ENCODE peak calls at places on chromosomes 4 and X, in eight cellular contexts. F is cardiac fibroblast, Y is transverse colon, W is fibroblast of lung, N is heart left ventricle, S is epithelial cell of esophagus, Q is tibial artery, M is right atrium auricular region. H is an unnamed sample.
A peak's percentile ranks its signal among the peaks of the same experiment; 100 is the strongest.

GRCh38 chr4:94976371-94977011 is 218.7 kb downstream of the BMPR1B start:
- DNase-seq in W (peak; percentile 79), S (peak; percentile 71), Y (no peak), F (peak; percentile 95), Q (no peak), N (no peak), M (no peak), H (no peak)

GRCh38 chrX:20218809-20219505 is 47.8 kb downstream of the RPS6KA3 start:
- DNase-seq in Q (peak; percentile 29), N (no peak), W (no peak), Y (no peak), F (peak; percentile 51), M (no peak), S (no peak), H (no peak)

GRCh38 chrX:44744828-44745227 is 99.0 kb upstream of the DUSP21 start:
- DNase-seq in F (no peak), S (no peak), Q (no peak), Y (no peak), W (no peak), N (no peak), M (no peak), H (no peak)

GRCh38 chr4:6963139-6963611 is 53.5 kb downstream of the TBC1D14 start:
- DNase-seq in F (no peak), S (no peak), Y (no peak), Q (no peak), W (peak; percentile 23), N (no peak), M (peak; percentile 47), H (no peak)

GRCh38 chr4:101555341-101555880 is 208.1 kb upstream of the PPP3CA start:
- DNase-seq in S (peak; percentile 60), M (no peak), Q (no peak), N (no peak), W (peak; percentile 5), Y (no peak), F (no peak), H (no peak)

GRCh38 chrX:1452497-1453389 is at the start of gene ASMTL:
- DNase-seq in F (peak; percentile 100), Y (peak; percentile 100), S (peak; percentile 99), N (peak; percentile 100), W (peak; percentile 94), M (peak; percentile 99), Q (peak; percentile 100), H (peak; percentile 100)

GRCh38 chr4:2714071-2714770 is 41.9 kb downstream of the TNIP2 start:
- DNase-seq in F (peak; percentile 81), M (no peak), N (peak; percentile 42), S (peak; percentile 10), W (peak; percentile 37), Q (no peak), Y (no peak), H (no peak)

GRCh38 chrX:54447461-54447860 is 7.3 kb downstream of the TSR2 start:
- DNase-seq in Q (no peak), S (peak; percentile 20), W (peak; percentile 21), M (no peak), F (peak; percentile 15), N (no peak), Y (no peak), H (no peak)

GRCh38 chr4:145178740-145179139 is 1.6 kb downstream of the OTUD4 start:
- DNase-seq in Q (no peak), Y (no peak), M (no peak), F (no peak), N (no peak), W (no peak), S (peak; percentile 11), H (no peak)

GRCh38 chr4:123811763-123812390 is 415.3 kb downstream of the SPRY1 start:
- DNase-seq in F (no peak), Q (no peak), M (no peak), Y (no peak), N (no peak), W (no peak), S (no peak), H (peak; percentile 17)

GRCh38 chr4:3871181-3871852 is 105.1 kb downstream of the ADRA2C start:
- DNase-seq in M (no peak), F (no peak), W (no peak), N (no peak), Y (no peak), Q (no peak), S (no peak), H (no peak)

GRCh38 chrX:44980883-44981282 is 107.9 kb downstream of the KDM6A start:
- DNase-seq in Y (no peak), S (no peak), F (no peak), W (no peak), M (no peak), Q (no peak), N (no peak), H (no peak)

GRCh38 chr4:113971706-113972360 is 7.6 kb downstream of the ARSJ start:
- DNase-seq in W (peak; percentile 47), M (no peak), Y (no peak), N (no peak), S (peak; percentile 77), F (peak; percentile 49), Q (no peak), H (no peak)

GRCh38 chr4:15343000-15343399 is 84.8 kb upstream of the C1QTNF7 start:
- DNase-seq in Y (no peak), S (no peak), N (no peak), M (no peak), W (no peak), F (no peak), Q (no peak), H (no peak)

GRCh38 chrX:133365886-133366611 is 49.2 kb downstream of the GPC4 start:
- DNase-seq in Y (no peak), M (no peak), N (no peak), Q (no peak), W (peak; percentile 82), S (peak; percentile 12), F (no peak), H (no peak)

DNA sequence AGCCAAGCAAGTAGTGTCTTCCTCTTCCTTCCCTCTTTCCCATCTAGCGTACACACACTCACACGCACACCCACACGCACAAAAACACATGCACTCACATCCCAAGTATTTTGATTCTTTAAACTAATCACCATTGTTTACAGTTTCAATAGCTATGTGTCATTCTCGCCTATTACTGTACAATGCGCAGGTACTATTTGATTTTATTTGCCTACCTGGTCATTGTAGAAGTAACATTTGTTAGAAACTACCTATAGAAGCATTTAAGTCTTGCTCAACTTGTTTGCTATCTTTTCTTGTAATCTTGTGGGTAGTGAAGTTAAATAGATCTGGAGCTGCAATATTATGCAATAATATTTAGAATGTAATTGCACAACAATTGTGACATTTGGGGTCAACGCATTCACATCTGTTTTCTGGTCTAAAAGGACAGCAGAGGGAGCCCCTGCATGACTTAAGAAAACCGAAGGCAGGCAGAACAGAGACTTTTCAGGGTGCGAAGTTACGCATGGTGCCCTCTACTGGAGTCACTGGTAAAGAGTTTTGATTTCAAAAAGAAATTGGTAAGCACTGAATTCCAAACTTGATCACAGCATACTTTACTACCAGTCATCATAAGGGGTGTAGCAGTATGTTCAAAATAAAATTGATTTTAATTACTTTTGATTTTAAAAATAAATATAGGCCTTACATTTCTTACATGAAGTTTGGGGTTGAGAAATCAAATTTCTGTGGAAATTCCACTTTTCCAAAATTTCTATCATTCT is 503.3 kb upstream of the FAM241A start:
- DNase-seq in W (peak; percentile 81), N (no peak), Y (peak; percentile 52), M (peak; percentile 67), S (peak; percentile 92), Q (peak; percentile 64), F (peak; percentile 94), H (no peak)
- TF ChIP-seq CTCF in W (peak; percentile 91), N (peak; percentile 75), Y (peak; percentile 72), M (peak; percentile 49), S (peak; percentile 94), Q (peak; percentile 66), F (peak; percentile 83), H (no peak)

DNA sequence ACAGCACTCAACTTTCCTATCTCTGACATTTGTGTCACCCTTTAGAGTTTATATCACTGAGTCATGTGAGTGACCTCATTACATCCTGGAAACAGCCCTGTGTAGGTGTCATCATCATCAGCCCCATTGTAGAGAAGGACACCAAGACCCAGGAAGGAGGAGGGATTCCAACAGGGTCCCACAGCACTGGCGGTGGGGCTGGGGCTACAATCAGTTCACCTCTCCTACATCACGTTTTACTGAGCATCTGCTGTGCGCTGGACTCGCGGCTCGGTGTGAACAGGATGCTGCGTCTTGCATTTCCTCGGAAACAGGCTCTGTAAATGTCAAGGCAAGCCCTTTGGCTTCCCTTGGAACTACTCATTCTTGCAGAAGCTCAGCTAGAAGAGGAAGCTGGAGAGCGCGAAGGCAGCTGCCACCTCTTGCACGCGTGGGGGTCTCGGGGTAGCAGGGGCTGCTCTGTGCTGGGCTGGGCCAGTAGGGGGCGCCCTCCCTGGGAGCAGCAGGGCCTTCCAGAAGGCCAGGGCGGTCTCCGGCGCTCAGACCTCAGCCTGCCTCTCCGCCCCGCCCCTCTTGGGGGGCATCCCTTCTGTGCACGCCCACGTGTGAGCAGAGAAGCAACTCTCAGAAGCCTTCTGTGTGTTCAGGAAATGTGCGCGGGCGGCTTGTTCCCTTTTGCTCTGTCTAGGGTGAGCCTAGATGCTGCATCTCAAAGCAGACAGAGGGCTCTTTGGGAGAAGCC is 29.0 kb downstream of the REELD1 start:
- DNase-seq in F (peak; percentile 38), S (peak; percentile 33), Y (no peak), W (peak; percentile 23), Q (no peak), N (no peak), M (no peak), H (peak; percentile 33)
- TF ChIP-seq CTCF in F (peak; percentile 41), S (peak; percentile 26), Y (peak; percentile 28), W (peak; percentile 18), Q (no peak), N (peak; percentile 58), M (peak; percentile 26), H (no peak)

DNA sequence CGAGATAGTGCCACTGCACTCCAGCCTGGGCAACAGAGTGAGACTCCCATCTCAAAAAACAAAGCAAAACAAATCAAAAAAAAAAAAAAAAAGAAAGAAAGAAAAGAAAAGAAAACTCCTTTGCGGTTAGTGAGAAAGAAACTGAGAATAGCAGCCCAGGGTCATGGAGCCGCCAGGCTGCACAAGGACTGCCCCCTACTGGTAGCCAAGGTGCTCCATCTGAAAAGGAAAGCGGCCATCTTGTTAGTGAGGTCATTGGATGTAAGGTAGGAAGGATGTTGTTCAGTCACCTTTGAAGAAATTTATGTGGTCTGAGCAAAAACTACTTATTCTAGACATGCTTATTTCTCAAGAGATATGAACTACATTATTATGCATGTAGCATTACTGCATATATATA is 660.6 kb upstream of the TENM3 start:
- DNase-seq in N (no peak), M (no peak), F (no peak), S (no peak), W (no peak), Y (no peak), Q (no peak), H (no peak)
- TF ChIP-seq CTCF in N (no peak), M (no peak), F (peak; percentile 9), S (no peak), W (no peak), Y (no peak), Q (no peak), H (no peak)

DNA sequence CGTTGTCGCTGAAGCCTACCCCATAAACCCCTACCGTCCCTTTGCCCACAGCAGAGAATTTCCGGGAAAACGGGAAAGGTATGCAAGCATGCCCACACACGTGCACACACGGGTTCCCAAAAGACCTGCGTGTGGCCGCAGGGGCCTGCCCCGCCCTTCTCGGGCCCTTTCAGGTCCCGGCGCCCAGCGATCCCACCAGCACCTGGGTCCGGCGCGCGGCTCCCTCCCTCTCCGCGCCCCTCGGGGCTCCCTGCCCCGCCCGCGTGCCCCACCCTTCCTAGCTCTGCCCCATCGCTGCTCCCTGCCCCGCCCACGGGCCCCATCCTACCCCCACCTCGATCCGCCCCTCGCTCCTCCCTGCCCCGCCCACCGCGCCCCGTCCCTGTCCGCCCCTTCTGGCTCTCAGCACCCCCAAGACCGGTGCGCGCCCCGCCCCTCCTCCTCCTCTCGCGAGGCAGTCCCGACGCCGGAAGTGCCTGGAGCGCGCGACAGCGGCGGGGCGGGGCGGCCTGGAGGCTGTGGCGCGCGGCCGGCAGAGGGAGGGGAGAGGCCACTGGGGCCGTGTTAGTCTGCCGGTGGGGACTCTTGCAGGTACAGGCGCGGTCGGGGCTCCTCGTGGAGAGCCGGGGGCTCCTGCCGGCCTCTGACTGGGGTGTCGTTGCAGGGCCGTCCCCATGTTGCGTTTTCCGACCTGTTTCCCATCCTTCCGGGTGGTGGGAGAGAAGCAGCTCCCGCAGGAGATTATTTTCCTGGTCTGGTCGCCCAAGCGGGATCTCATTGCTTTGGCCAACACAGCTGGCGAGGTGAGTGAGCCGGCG is at the start of gene ANAPC4:
- DNase-seq in F (peak; percentile 94), Y (peak; percentile 99), S (peak; percentile 94), M (peak; percentile 90), Q (peak; percentile 93), N (peak; percentile 96), W (peak; percentile 91), H (peak; percentile 95)
- TF ChIP-seq CTCF in F (no peak), Y (no peak), S (no peak), M (no peak), Q (no peak), N (peak; percentile 24), W (no peak), H (no peak)